ENCODE peak calls at places on chromosomes 2 and 18, in seven cellular contexts. L is K562, T is HepG2, P is GM23338, X is HCT116, U is SK-N-SH, G is GM12878. S is an unnamed sample.

GRCh38 chr18:30886998-30887397 is 155.5 kb downstream of the DSC3 start:
- DNase-seq in L (no peak), T (no peak), P (no peak), X (no peak), U (no peak), G (no peak), S (no peak)

GRCh38 chr18:62324917-62325805 is at the start of gene TNFRSF11A:
- DNase-seq in L (peak; percentile 46), T (no peak), P (peak; percentile 81), X (no peak), U (peak; percentile 88), G (no peak), S (no peak)

GRCh38 chr2:18998492-18998891 is 359.9 kb downstream of the OSR1 start:
- DNase-seq in L (no peak), T (no peak), P (no peak), X (no peak), U (no peak), G (no peak), S (no peak)

GRCh38 chr2:169676357-169676756 is 17.8 kb downstream of the CFAP210 start:
- DNase-seq in L (no peak), T (no peak), P (peak; percentile 59), X (no peak), U (no peak), G (no peak), S (no peak)

GRCh38 chr2:43519711-43520221 is 76.1 kb downstream of the THADA start:
- DNase-seq in L (no peak), T (no peak), P (peak; percentile 29), X (no peak), U (no peak), G (no peak), S (no peak)

GRCh38 chr18:5393779-5394178 is 98.3 kb upstream of the ZBTB14 start:
- DNase-seq in L (no peak), T (no peak), P (no peak), X (no peak), U (no peak), G (no peak), S (no peak)

GRCh38 chr18:23526516-23527063 is 23.3 kb downstream of the RMC1 start:
- DNase-seq in L (no peak), T (no peak), P (no peak), X (no peak), U (no peak), G (no peak), S (no peak)

GRCh38 chr2:107740300-107740699 is 86.4 kb upstream of the RGPD4 start:
- DNase-seq in L (no peak), T (no peak), P (no peak), X (no peak), U (no peak), G (no peak), S (no peak)

GRCh38 chr2:13433954-13434353 is 717.2 kb downstream of the TRIB2 start:
- DNase-seq in L (no peak), T (no peak), P (no peak), X (no peak), U (no peak), G (no peak), S (no peak)

GRCh38 chr2:111072220-111072871 is 48.4 kb upstream of the BCL2L11 start:
- DNase-seq in L (no peak), T (no peak), P (no peak), X (no peak), U (no peak), G (no peak), S (peak; percentile 75)

GRCh38 chr2:100279586-100280534 is 42.4 kb downstream of the LONRF2 start:
- DNase-seq in L (no peak), T (no peak), P (no peak), X (no peak), U (no peak), G (no peak), S (no peak)

GRCh38 chr18:76979111-76979751 is 153.4 kb downstream of the MBP start:
- DNase-seq in L (no peak), T (no peak), P (no peak), X (no peak), U (no peak), G (no peak), S (no peak)

GRCh38 chr18:45320724-45321123 is 294.6 kb upstream of the SLC14A2 start:
- DNase-seq in L (no peak), T (no peak), P (no peak), X (no peak), U (no peak), G (no peak), S (no peak)

GRCh38 chr18:68431111-68431921 is 283.6 kb downstream of the TMX3 start:
- DNase-seq in L (no peak), T (no peak), P (no peak), X (no peak), U (no peak), G (no peak), S (no peak)

GRCh38 chr18:58528011-58528367 is 100.9 kb downstream of the ALPK2 start:
- DNase-seq in L (no peak), T (no peak), P (no peak), X (no peak), U (no peak), G (no peak), S (no peak)

GRCh38 chr2:154608438-154608837 is 90.1 kb upstream of the KCNJ3 start:
- DNase-seq in L (no peak), T (no peak), P (no peak), X (no peak), U (no peak), G (no peak), S (no peak)
- TF ChIP-seq REST in L (no peak), T (no peak), P (no peak), X (no peak), U (no peak), G (no peak), S (no peak)

GRCh38 chr2:27202829-27203228 is 9.0 kb upstream of the ATRAID start:
- DNase-seq in L (no peak), T (no peak), P (no peak), X (no peak), U (no peak), G (no peak), S (no peak)

GRCh38 chr2:27201675-27202074 is 10.2 kb upstream of the ATRAID start:
- DNase-seq in L (no peak), T (no peak), P (no peak), X (no peak), U (no peak), G (no peak), S (no peak)

GRCh38 chr2:27198627-27199026 is 13.2 kb upstream of the ATRAID start:
- DNase-seq in L (no peak), T (no peak), P (no peak), X (no peak), U (no peak), G (no peak), S (no peak)

GRCh38 chr2:27194538-27195354 is 17.1 kb upstream of the ATRAID start:
- DNase-seq in L (no peak), T (peak; percentile 82), P (no peak), X (no peak), U (no peak), G (no peak), S (no peak)

GRCh38 chr2:27199241-27199640 is 12.6 kb upstream of the ATRAID start:
- DNase-seq in L (no peak), T (no peak), P (no peak), X (no peak), U (no peak), G (no peak), S (no peak)
- TF ChIP-seq POLR2AphosphoS5 in L (no peak), T (no peak), P (no peak), X (no peak), U (no peak), G (no peak), S (no peak)

GRCh38 chr2:207224391-207224790 is 58.6 kb upstream of the KLF7 start:
- DNase-seq in L (no peak), T (no peak), P (no peak), X (no peak), U (no peak), G (no peak), S (no peak)

GRCh38 chr2:207219716-207220414 is 54.1 kb upstream of the KLF7 start:
- DNase-seq in L (no peak), T (no peak), P (peak; percentile 21), X (no peak), U (no peak), G (no peak), S (no peak)

GRCh38 chr2:207219036-207219435 is 53.3 kb upstream of the KLF7 start:
- DNase-seq in L (no peak), T (no peak), P (no peak), X (no peak), U (no peak), G (no peak), S (no peak)

GRCh38 chr2:207223051-207223450 is 57.3 kb upstream of the KLF7 start:
- DNase-seq in L (no peak), T (no peak), P (no peak), X (no peak), U (no peak), G (peak; percentile 41), S (no peak)

DNA sequence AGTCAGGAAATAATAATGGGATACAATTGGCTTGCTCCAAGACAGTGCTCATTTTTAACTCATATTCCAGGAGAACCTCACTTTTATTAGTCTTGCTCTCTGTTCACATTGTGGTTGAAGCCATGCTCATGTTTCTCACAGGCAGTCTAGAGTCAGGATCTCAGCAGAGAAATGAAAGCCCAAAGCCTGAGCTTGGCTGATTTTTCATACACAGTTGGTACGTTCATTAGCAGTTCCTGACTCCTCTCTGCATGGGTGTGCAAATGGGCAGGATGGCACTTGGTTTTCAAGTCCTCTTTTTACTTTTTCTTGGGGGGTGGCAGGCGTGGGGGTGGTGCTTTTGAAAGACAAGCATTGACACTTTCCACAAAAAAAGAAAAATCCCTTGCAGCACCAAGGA is 56.0 kb upstream of the KLF7 start:
- DNase-seq in L (no peak), T (no peak), P (no peak), X (no peak), U (no peak), G (no peak), S (no peak)
- H3K4me1 ChIP-seq in L (no peaks in the 10 kb centered on the region), T (no peaks in the 10 kb centered on the region), P (peaks cover 40% of the 10 kb centered on the region), X (no peaks in the 10 kb centered on the region), U (peaks cover 13% of the 10 kb centered on the region), G (peaks cover 17% of the 10 kb centered on the region), S (no peaks in the 10 kb centered on the region)

GRCh38 chr2:199306116-199306515 is 151.6 kb downstream of the SATB2 start:
- DNase-seq in L (no peak), T (no peak), P (no peak), X (no peak), U (no peak), G (no peak), S (no peak)

GRCh38 chr2:199309411-199309810 is 148.3 kb downstream of the SATB2 start:
- DNase-seq in L (no peak), T (no peak), P (no peak), X (no peak), U (no peak), G (no peak), S (no peak)

GRCh38 chr2:199308567-199308966 is 149.2 kb downstream of the SATB2 start:
- DNase-seq in L (no peak), T (no peak), P (no peak), X (no peak), U (no peak), G (no peak), S (no peak)

GRCh38 chr2:199309973-199310372 is 147.8 kb downstream of the SATB2 start:
- DNase-seq in L (no peak), T (no peak), P (no peak), X (no peak), U (no peak), G (no peak), S (no peak)

DNA sequence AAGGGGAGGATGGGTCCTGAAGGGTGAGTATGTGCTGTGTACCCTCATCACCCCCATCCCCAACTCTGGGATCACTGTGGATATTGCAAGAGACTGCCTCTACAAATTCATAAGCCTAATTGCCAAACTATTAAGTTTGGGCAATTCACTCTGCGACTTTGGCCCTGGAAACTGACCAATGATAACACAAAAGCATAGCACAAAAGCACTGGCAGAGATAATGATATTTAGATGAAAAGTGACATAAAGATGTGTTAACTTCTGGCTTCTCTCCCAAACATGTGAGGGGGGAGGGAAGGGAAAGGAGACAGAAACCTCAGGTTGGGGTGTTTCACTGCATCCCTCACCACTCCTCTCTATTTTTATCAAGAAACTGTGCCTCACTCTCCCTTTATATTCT is 150.3 kb downstream of the SATB2 start:
- DNase-seq in L (no peak), T (no peak), P (no peak), X (no peak), U (no peak), G (no peak), S (no peak)
- TF ChIP-seq REST in L (no peak), T (no peak), P (no peak), X (no peak), U (no peak), G (no peak), S (no peak)

S was measured in Panc1.